ENCODE peak calls at places on chromosome 5, in ten cellular contexts. R is adrenal gland, E is heart left ventricle, G is NB4, F is GM12878, P is IMR-90, T is sigmoid colon, A is breast epithelium, J is ovary, C is suprapubic skin. S is an unnamed sample.

GRCh38 chr5:81852277-81853004 is 101.5 kb upstream of the SSBP2 start:
- DNase-seq in R (peak), E (peak), G (peak), F (no peak), P (peak), T (peak), A (no peak), J (peak), C (peak), S (peak)

GRCh38 chr5:1201327-1202025 is at the start of gene SLC6A19:
- DNase-seq in R (no peak), E (no peak), G (no peak), F (no peak), P (no peak), T (no peak), A (no peak), J (no peak), C (no peak), S (no peak)

GRCh38 chr5:122312670-122312988 is 592 bp downstream of the SNCAIP start:
- DNase-seq in R (peak), E (peak), G (no peak), F (no peak), P (peak), T (no peak), A (no peak), J (peak), C (peak), S (no peak)

GRCh38 chr5:110441035-110441434 is 285.4 kb downstream of the TMEM232 start:
- DNase-seq in R (no peak), E (no peak), G (peak), F (no peak), P (peak), T (no peak), A (no peak), J (no peak), C (no peak), S (no peak)

GRCh38 chr5:138330813-138331448 is 673 bp downstream of the CDC25C start:
- DNase-seq in R (no peak), E (no peak), G (peak), F (no peak), P (no peak), T (no peak), A (no peak), J (no peak), C (no peak), S (no peak)

GRCh38 chr5:1431021-1431811 is 14.0 kb downstream of the SLC6A3 start:
- DNase-seq in R (no peak), E (no peak), G (no peak), F (no peak), P (no peak), T (peak), A (peak), J (no peak), C (peak), S (no peak)

GRCh38 chr5:39605966-39606591 is 181.3 kb upstream of the DAB2 start:
- DNase-seq in R (no peak), E (no peak), G (no peak), F (no peak), P (peak), T (no peak), A (no peak), J (no peak), C (no peak), S (no peak)

GRCh38 chr5:116045821-116046220 is 13.5 kb downstream of the ARL14EPL start:
- DNase-seq in R (no peak), E (no peak), G (no peak), F (no peak), P (no peak), T (no peak), A (no peak), J (no peak), C (no peak), S (no peak)

GRCh38 chr5:7897014-7897600 is 28.2 kb downstream of the MTRR start:
- DNase-seq in R (no peak), E (no peak), G (peak), F (no peak), P (peak), T (no peak), A (no peak), J (peak), C (no peak), S (no peak)

GRCh38 chr5:168341178-168341577 is 49.7 kb downstream of the WWC1 start:
- DNase-seq in R (no peak), E (no peak), G (no peak), F (no peak), P (peak), T (no peak), A (no peak), J (no peak), C (no peak), S (no peak)

GRCh38 chr5:181133610-181134231 is 2.8 kb upstream of the OR2V1 start:
- DNase-seq in R (peak), E (peak), G (no peak), F (no peak), P (peak), T (peak), A (no peak), J (peak), C (no peak), S (peak)

GRCh38 chr5:76406014-76406413 is 2.9 kb downstream of the IQGAP2 start:
- DNase-seq in R (no peak), E (no peak), G (peak), F (no peak), P (no peak), T (no peak), A (no peak), J (no peak), C (no peak), S (no peak)

GRCh38 chr5:28961806-28962205 is 1923.4 kb upstream of the CDH9 start:
- DNase-seq in R (no peak), E (no peak), G (no peak), F (no peak), P (no peak), T (no peak), A (no peak), J (no peak), C (no peak), S (no peak)

DNA sequence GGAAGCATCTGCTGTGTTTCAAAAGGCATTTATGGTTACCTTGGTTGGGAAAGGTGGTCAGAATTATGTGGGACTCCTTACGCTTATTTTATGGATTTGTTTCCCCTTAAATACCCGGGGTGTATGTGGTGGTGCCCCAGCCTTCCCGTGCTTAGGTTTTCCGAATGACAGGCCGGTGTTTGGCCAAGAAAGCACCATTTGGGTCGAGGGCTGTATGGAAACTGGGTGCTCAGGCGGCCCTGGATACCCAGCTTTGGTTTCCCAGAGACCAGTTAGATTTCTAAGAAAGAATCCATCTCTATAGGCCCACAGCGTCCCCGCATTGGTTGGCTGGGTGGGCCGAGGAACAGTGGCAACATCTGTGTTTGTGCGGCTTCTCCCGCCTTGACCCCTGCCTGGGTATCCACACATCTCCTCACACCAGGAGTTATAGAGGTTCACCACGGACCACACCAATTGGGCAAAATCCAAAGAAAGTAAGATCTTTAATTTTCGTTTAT is 868 bp downstream of the ARHGEF28 start:
- DNase-seq in R (no peak), E (no peak), G (no peak), F (no peak), P (no peak), T (no peak), A (no peak), J (no peak), C (no peak), S (no peak)
- H3K4me3 ChIP-seq in R (peak), E (peak), G (no peak), F (peak), P (peak), T (no peak), A (peak), J (peak), C (peak), S (no peak)

DNA sequence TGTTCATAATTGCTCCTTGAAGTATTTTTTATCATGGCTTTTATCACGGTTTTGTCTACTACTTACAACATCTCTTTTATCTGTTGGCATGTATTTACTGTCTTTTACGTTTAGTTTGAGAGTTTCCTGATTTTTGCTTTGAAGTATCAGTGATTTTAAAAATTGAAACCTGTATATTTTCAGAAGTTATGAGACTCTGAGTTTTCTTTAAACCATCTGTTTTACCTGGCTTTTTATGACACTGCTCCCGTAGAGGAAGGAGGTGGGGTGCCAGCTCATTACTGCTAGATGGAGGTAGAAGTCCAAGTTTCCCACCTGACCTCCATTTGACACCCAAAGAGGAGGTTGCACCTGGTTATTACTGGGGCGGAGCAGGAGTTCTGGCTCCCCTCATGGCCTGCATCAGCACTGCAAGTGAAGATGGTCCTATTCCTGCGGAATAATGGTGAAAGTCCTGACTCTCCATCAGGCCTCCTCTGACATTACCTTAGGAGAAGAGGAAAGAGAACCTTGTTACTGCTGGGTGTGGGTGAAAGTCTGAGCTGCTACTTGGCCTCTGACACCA is 10.0 kb upstream of the ZNF131 start:
- DNase-seq in R (no peak), E (no peak), G (no peak), F (no peak), P (no peak), T (no peak), A (no peak), J (no peak), C (no peak), S (no peak)
- TF ChIP-seq CTCF in R (no peak), E (no peak), G (peak), F (peak), P (peak), T (no peak), A (no peak), J (no peak), C (peak), S (no peak)

GRCh38 chr5:117252566-117252965 is 677.9 kb upstream of the SEMA6A start:
- DNase-seq in R (no peak), E (no peak), G (no peak), F (no peak), P (no peak), T (no peak), A (no peak), J (no peak), C (no peak), S (no peak)
- TF ChIP-seq POLR2A in R (no peak), E (no peak), G (no peak), F (no peak), P (no peak), T (no peak), A (no peak), J (no peak), C (no peak), S (no peak)

GRCh38 chr5:177404641-177405134 is 4.2 kb upstream of the PFN3 start:
- DNase-seq in R (no peak), E (no peak), G (no peak), F (no peak), P (no peak), T (no peak), A (no peak), J (no peak), C (peak), S (no peak)
- H3K4me3 ChIP-seq in R (no peak), E (peak), G (no peak), F (peak), P (peak), T (no peak), A (peak), J (no peak), C (peak), S (no peak)

GRCh38 chr5:132661231-132662003 is 3.4 kb downstream of the IL13 start:
- DNase-seq in R (no peak), E (no peak), G (peak), F (no peak), P (no peak), T (no peak), A (no peak), J (no peak), C (no peak), S (no peak)
- TF ChIP-seq CTCF in R (no peak), E (no peak), G (no peak), F (peak), P (no peak), T (no peak), A (no peak), J (no peak), C (no peak), S (no peak)

GRCh38 chr5:53368966-53369605 is 111.3 kb upstream of the FST start:
- DNase-seq in R (no peak), E (no peak), G (no peak), F (no peak), P (no peak), T (no peak), A (no peak), J (no peak), C (no peak), S (no peak)

GRCh38 chr5:53368516-53368915 is 111.9 kb upstream of the FST start:
- DNase-seq in R (no peak), E (no peak), G (no peak), F (no peak), P (peak), T (no peak), A (no peak), J (no peak), C (no peak), S (no peak)

GRCh38 chr5:53369681-53370080 is 110.7 kb upstream of the FST start:
- DNase-seq in R (no peak), E (no peak), G (no peak), F (no peak), P (no peak), T (no peak), A (no peak), J (no peak), C (no peak), S (no peak)

GRCh38 chr5:53376853-53377252 is 103.6 kb upstream of the FST start:
- DNase-seq in R (no peak), E (no peak), G (no peak), F (no peak), P (no peak), T (no peak), A (no peak), J (no peak), C (no peak), S (no peak)

DNA sequence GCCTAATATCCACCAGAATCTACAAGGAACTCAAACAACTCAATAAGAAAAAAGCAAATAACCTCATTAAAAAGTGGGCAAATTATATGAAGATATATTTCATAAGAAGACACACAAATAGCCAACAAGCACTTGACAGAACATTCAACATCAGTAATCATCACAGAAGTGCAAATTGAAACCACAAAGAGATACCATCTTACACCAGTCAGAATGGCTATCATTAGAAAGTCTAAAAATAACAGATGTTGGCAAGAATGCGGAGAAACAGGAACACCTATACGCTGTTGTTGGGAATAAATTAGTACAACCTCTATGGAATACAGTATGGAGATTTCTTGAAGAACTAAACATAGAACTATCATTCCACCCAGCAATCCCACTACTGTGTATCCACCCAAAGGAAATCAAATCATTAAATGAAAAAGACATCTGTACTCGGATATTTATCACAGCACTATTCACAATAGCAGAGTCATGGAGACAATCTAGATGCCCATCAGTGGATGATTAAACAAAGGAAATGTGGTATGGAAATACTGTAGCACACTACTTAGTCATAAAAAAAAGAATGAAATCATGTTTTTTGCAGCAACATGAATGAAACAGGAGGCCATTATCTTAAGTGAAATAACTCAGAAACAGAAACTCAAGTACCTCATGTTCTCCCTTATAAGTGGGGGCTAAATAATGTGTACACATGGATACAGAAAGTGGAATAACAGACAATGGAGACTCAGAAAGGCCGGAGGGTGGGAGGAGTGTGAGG is 106.8 kb upstream of the FST start:
- DNase-seq in R (no peak), E (no peak), G (no peak), F (no peak), P (peak), T (no peak), A (no peak), J (no peak), C (no peak), S (no peak)
- TF ChIP-seq POLR2A in R (no peak), E (no peak), G (no peak), F (no peak), P (no peak), T (no peak), A (no peak), J (no peak), C (no peak), S (no peak)

GRCh38 chr5:60510663-60511062 is 189.3 kb downstream of the DEPDC1B start:
- DNase-seq in R (no peak), E (no peak), G (no peak), F (no peak), P (no peak), T (no peak), A (no peak), J (no peak), C (no peak), S (no peak)
- H3K4me3 ChIP-seq in R (no peak), E (no peak), G (no peak), F (no peak), P (no peak), T (no peak), A (no peak), J (no peak), C (no peak), S (no peak)

GRCh38 chr5:72154076-72154756 is 46.9 kb downstream of the MAP1B start:
- DNase-seq in R (no peak), E (peak), G (no peak), F (no peak), P (no peak), T (no peak), A (no peak), J (no peak), C (no peak), S (no peak)

GRCh38 chr5:72151169-72151568 is 43.9 kb downstream of the MAP1B start:
- DNase-seq in R (no peak), E (no peak), G (no peak), F (no peak), P (no peak), T (no peak), A (no peak), J (no peak), C (no peak), S (no peak)

GRCh38 chr5:72153551-72153950 is 46.3 kb downstream of the MAP1B start:
- DNase-seq in R (no peak), E (no peak), G (no peak), F (no peak), P (no peak), T (no peak), A (no peak), J (no peak), C (no peak), S (no peak)

GRCh38 chr5:72151646-72152045 is 44.4 kb downstream of the MAP1B start:
- DNase-seq in R (no peak), E (no peak), G (no peak), F (no peak), P (no peak), T (no peak), A (no peak), J (no peak), C (no peak), S (peak)

GRCh38 chr5:72152506-72152905 is 45.2 kb downstream of the MAP1B start:
- DNase-seq in R (no peak), E (no peak), G (no peak), F (no peak), P (peak), T (no peak), A (no peak), J (no peak), C (no peak), S (no peak)
- TF ChIP-seq CTCF in R (no peak), E (no peak), G (no peak), F (no peak), P (no peak), T (no peak), A (no peak), J (no peak), C (no peak), S (no peak)